ENCODE peak calls at places on chromosomes 11 and 22, in nine cellular contexts. W, B, I, N, K, S, U, J and V are unnamed samples.
A peak's percentile ranks its signal among the peaks of the same experiment; 100 is the strongest.

GRCh38 chr11:69260622-69261021 is 33.3 kb upstream of the MYEOV start:
- DNase-seq in J (no peak), K (peak; percentile 27), N (no peak), U (no peak), W (no peak), B (no peak), I (no peak), S (no peak), V (no peak)

GRCh38 chr11:110890995-110891394 is 178.8 kb upstream of the ARHGAP20 start:
- DNase-seq in B (no peak), K (no peak), I (no peak), N (no peak), S (no peak), U (no peak), J (no peak), W (no peak), V (peak; percentile 21)

GRCh38 chr11:112582366-112582765 is 321.7 kb upstream of the PLET1 start:
- DNase-seq in I (no peak), U (no peak), B (no peak), N (no peak), S (no peak), J (no peak), W (no peak), K (no peak), V (no peak)

GRCh38 chr11:124841186-124841585 is 24.0 kb upstream of the ROBO3 start:
- DNase-seq in I (no peak), N (no peak), J (no peak), U (no peak), S (no peak), K (peak; percentile 28), B (no peak), W (no peak), V (no peak)

GRCh38 chr11:16690061-16690460 is 48.4 kb upstream of the C11orf58 start:
- DNase-seq in K (no peak), I (no peak), N (no peak), B (no peak), S (no peak), J (no peak), W (no peak), U (no peak), V (no peak)

GRCh38 chr11:1440066-1440465 is 46.5 kb downstream of the MOB2 start:
- DNase-seq in W (no peak), N (no peak), S (no peak), J (no peak), U (no peak), B (no peak), I (no peak), K (no peak), V (no peak)

GRCh38 chr11:67564230-67564629 is 19.4 kb upstream of the GSTP1 start:
- DNase-seq in J (no peak), I (no peak), S (no peak), N (no peak), U (no peak), W (no peak), B (no peak), K (peak; percentile 52), V (peak; percentile 28)

GRCh38 chr22:17164392-17165024 is 5.4 kb upstream of the HDHD5 start:
- DNase-seq in J (no peak), U (no peak), W (no peak), S (no peak), K (no peak), N (no peak), I (peak; percentile 34), B (no peak), V (peak; percentile 23)

GRCh38 chr11:373716-374551 is 4.6 kb downstream of the B4GALNT4 start:
- DNase-seq in B (no peak), J (no peak), U (no peak), I (no peak), S (no peak), W (no peak), N (no peak), K (no peak), V (no peak)

GRCh38 chr11:23078289-23078971 is 218.2 kb upstream of the CCDC179 start:
- DNase-seq in I (peak; percentile 22), B (no peak), K (peak; percentile 68), S (no peak), W (no peak), U (no peak), N (no peak), J (no peak), V (peak; percentile 66)

GRCh38 chr22:25064894-25065560 is 112.5 kb downstream of the KIAA1671 start:
- DNase-seq in W (no peak), J (no peak), U (no peak), S (peak; percentile 70), B (no peak), K (no peak), I (no peak), N (no peak), V (no peak)

GRCh38 chr11:58711832-58712231 is 19.9 kb downstream of the GLYAT start:
- DNase-seq in B (no peak), N (no peak), U (no peak), K (no peak), S (no peak), J (no peak), I (no peak), W (no peak), V (no peak)

DNA sequence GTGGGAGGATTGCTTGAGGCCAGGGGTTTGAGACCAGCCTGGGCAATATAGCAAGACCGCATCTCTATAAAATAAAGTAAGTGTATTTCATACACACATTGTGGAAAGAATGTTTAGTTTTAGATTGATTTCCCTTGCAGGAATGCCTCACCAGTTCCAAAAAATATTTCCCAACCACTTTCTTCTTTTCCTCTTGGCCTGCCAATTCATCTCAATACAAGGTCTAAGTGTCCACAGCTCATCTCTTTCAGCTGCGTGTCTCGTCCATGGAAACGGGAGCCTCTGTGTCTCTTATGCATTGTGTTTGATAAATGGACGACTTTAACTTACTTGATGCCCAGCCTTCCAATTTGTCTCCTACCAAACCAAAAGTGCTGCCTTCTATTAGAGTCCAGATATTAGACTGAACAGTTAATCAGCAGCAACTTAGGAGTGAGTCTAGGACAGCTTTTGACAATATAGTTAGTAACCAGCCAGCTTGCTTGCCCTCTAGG is 27.2 kb downstream of the FBXO7 start:
- DNase-seq in W (no peak), S (no peak), J (no peak), B (no peak), I (no peak), N (no peak), U (no peak), K (no peak), V (no peak)
- TF ChIP-seq CTCF in W (no peak), S (no peak), J (no peak), B (no peak), I (no peak), N (no peak), U (no peak), K (no peak), V (no peak)

GRCh38 chr22:37906364-37907008 is 389 bp downstream of the MICALL1 start:
- DNase-seq in K (no peak), W (peak; percentile 48), U (no peak), S (no peak), J (no peak), I (no peak), B (peak; percentile 24), N (peak; percentile 19), V (peak; percentile 52)

GRCh38 chr22:37907036-37907954 is 1.2 kb downstream of the MICALL1 start:
- DNase-seq in J (no peak), N (no peak), W (no peak), S (no peak), I (no peak), K (no peak), B (no peak), U (no peak), V (peak; percentile 63)

GRCh38 chr22:37904572-37905533 is 1.2 kb upstream of the MICALL1 start:
- DNase-seq in I (peak; percentile 61), B (no peak), U (no peak), K (peak; percentile 99), W (no peak), N (peak; percentile 10), J (peak; percentile 65), S (peak; percentile 41), V (peak; percentile 99)

GRCh38 chr22:37909756-37910155 is 3.7 kb downstream of the MICALL1 start:
- DNase-seq in W (no peak), K (no peak), J (no peak), U (no peak), S (no peak), B (no peak), N (no peak), I (no peak), V (peak; percentile 74)

GRCh38 chr22:37905534-37906363 is at the start of gene MICALL1:
- DNase-seq in K (peak; percentile 79), J (peak; percentile 87), N (peak; percentile 89), S (peak; percentile 79), B (peak; percentile 69), W (peak; percentile 76), U (no peak), I (peak; percentile 61), V (peak; percentile 83)
- H3K4me3 ChIP-seq in K (peak within 1 kb of the TSS; percentile 82), J (peak within 1 kb of the TSS; percentile 67), N (peak within 1 kb of the TSS; percentile 74), S (peak within 1 kb of the TSS; percentile 82), B (peak within 1 kb of the TSS; percentile 72), W (peak within 1 kb of the TSS; percentile 76), U (peak within 1 kb of the TSS; percentile 45), I (peak within 1 kb of the TSS; percentile 66), V (peak within 1 kb of the TSS; percentile 77)

DNA sequence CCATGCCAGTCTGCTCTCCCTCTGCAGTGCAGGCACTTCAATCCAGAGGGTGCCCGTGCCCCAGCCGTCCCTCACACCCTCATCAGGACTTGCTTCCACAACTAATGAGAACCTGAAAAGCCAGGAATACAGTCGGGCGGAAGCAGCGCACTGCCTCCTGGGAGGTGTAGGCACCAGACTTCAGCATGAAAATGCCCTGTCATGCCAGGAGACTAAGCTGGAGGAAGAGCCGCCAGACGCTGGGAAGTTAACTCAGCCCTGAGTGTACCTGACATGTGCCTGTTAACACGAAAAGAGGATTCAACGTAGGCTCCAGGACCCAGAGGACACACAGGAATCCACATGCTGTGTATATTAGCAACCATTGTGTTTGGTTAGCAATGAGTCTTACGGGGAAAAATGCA is 40.0 kb upstream of the FLI1 start:
- DNase-seq in U (no peak), I (no peak), S (peak; percentile 70), W (no peak), J (peak; percentile 44), B (peak; percentile 30), N (no peak), K (peak; percentile 67), V (peak; percentile 41)
- TF ChIP-seq CTCF in U (peak; percentile 28), I (no peak), S (no peak), W (no peak), J (no peak), B (no peak), N (no peak), K (no peak), V (no peak)

GRCh38 chr22:40679964-40680818 is 907 bp downstream of the MCHR1 start:
- DNase-seq in N (no peak), B (peak; percentile 36), S (no peak), U (no peak), W (no peak), I (peak; percentile 34), K (no peak), J (no peak), V (no peak)

GRCh38 chr22:40680819-40681183 is 1.5 kb downstream of the MCHR1 start:
- DNase-seq in S (no peak), K (no peak), J (no peak), W (no peak), N (no peak), B (no peak), I (no peak), U (no peak), V (no peak)

GRCh38 chr22:40681451-40681850 is 2.2 kb downstream of the MCHR1 start:
- DNase-seq in J (no peak), S (no peak), N (no peak), I (no peak), K (no peak), W (no peak), B (no peak), U (no peak), V (no peak)

GRCh38 chr22:40678493-40679248 is 613 bp upstream of the MCHR1 start:
- DNase-seq in U (no peak), W (no peak), K (no peak), B (no peak), J (no peak), S (no peak), I (no peak), N (no peak), V (no peak)

GRCh38 chr22:40679249-40679963 is at the start of gene MCHR1:
- DNase-seq in I (no peak), B (no peak), U (no peak), W (no peak), S (no peak), K (peak; percentile 35), N (no peak), J (no peak), V (no peak)
- H3K4me3 ChIP-seq in I (no peak within 1 kb of the TSS), B (no peak within 1 kb of the TSS), U (no peak within 1 kb of the TSS), W (no peak within 1 kb of the TSS), S (peak within 1 kb of the TSS; percentile 44), K (peak within 1 kb of the TSS; percentile 37), N (no peak within 1 kb of the TSS), J (peak within 1 kb of the TSS; percentile 12), V (peak within 1 kb of the TSS; percentile 38)